ENCODE peak calls at places on chromosomes 16 and 17, in four cellular contexts. One of them, this sample, is unnamed.

GRCh38 chr17:74119049-74119580 is 84.4 kb upstream of the RPL38 start:
- DNase-seq in choroid plexus epithelial cell: no peak
- DNase-seq in Peyer's patch: no peak
- DNase-seq in substantia nigra: no peak
- DNase-seq in this sample: no peak

GRCh38 chr16:4917117-4917516 is 19.8 kb downstream of the PPL start:
- DNase-seq in choroid plexus epithelial cell: peak
- DNase-seq in Peyer's patch: no peak
- DNase-seq in substantia nigra: no peak
- DNase-seq in this sample: peak

GRCh38 chr16:86809458-86809955 is 231.2 kb downstream of the FOXL1 start:
- DNase-seq in choroid plexus epithelial cell: peak
- DNase-seq in Peyer's patch: no peak
- DNase-seq in substantia nigra: no peak
- DNase-seq in this sample: peak

GRCh38 chr17:41583137-41584127 is 3.3 kb downstream of the KRT14 start:
- DNase-seq in choroid plexus epithelial cell: no peak
- DNase-seq in Peyer's patch: peak
- DNase-seq in substantia nigra: no peak
- DNase-seq in this sample: no peak

GRCh38 chr16:59527206-59527997 is 793.3 kb upstream of the GOT2 start:
- DNase-seq in choroid plexus epithelial cell: peak
- DNase-seq in Peyer's patch: no peak
- DNase-seq in substantia nigra: no peak
- DNase-seq in this sample: peak

GRCh38 chr17:69560987-69561441 is 146.5 kb downstream of the MAP2K6 start:
- DNase-seq in choroid plexus epithelial cell: no peak
- DNase-seq in Peyer's patch: no peak
- DNase-seq in substantia nigra: no peak
- DNase-seq in this sample: no peak

GRCh38 chr16:85363881-85364280 is 249.2 kb upstream of the GSE1 start:
- DNase-seq in choroid plexus epithelial cell: peak
- DNase-seq in Peyer's patch: no peak
- DNase-seq in substantia nigra: no peak
- DNase-seq in this sample: peak

GRCh38 chr16:80569440-80570105 is 28.8 kb downstream of the DYNLRB2 start:
- DNase-seq in choroid plexus epithelial cell: peak
- DNase-seq in Peyer's patch: no peak
- DNase-seq in substantia nigra: no peak
- DNase-seq in this sample: peak

GRCh38 chr16:2341456-2342447 is 1.2 kb upstream of the ABCA3 start:
- DNase-seq in choroid plexus epithelial cell: no peak
- DNase-seq in Peyer's patch: no peak
- DNase-seq in substantia nigra: no peak
- DNase-seq in this sample: no peak

GRCh38 chr17:48747445-48748363 is 19.2 kb upstream of the HOXB13 start:
- DNase-seq in choroid plexus epithelial cell: no peak
- DNase-seq in Peyer's patch: peak
- DNase-seq in substantia nigra: no peak
- DNase-seq in this sample: no peak

GRCh38 chr16:86510465-86511261 is at the start of gene FOXF1:
- DNase-seq in choroid plexus epithelial cell: peak
- DNase-seq in Peyer's patch: no peak
- DNase-seq in substantia nigra: no peak
- DNase-seq in this sample: peak

GRCh38 chr16:59552164-59552563 is 818.0 kb upstream of the GOT2 start:
- DNase-seq in choroid plexus epithelial cell: no peak
- DNase-seq in Peyer's patch: no peak
- DNase-seq in substantia nigra: no peak
- DNase-seq in this sample: no peak